ENCODE peak calls at places on chromosome 5, in seven cellular contexts. Y, H, I, D, E, F and X are unnamed samples.

GRCh38 chr5:125967576-125967975 is 455.6 kb upstream of the GRAMD2B start:
- DNase-seq in Y (no peak), H (no peak), I (no peak), D (no peak), E (no peak), F (no peak), X (no peak)

GRCh38 chr5:36740259-36740898 is 134.0 kb downstream of the SLC1A3 start:
- DNase-seq in Y (no peak), H (no peak), I (no peak), D (no peak), E (no peak), F (no peak), X (no peak)

GRCh38 chr5:171649002-171649401 is 136.6 kb upstream of the SMIM23 start:
- DNase-seq in Y (no peak), H (no peak), I (no peak), D (no peak), E (no peak), F (no peak), X (no peak)

GRCh38 chr5:112419596-112420110 is 576 bp upstream of the EPB41L4A start:
- DNase-seq in Y (peak), H (peak), I (peak), D (no peak), E (peak), F (peak), X (no peak)

GRCh38 chr5:81420039-81420667 is 26.2 kb upstream of the ACOT12 start:
- DNase-seq in Y (peak), H (no peak), I (peak), D (peak), E (no peak), F (no peak), X (no peak)

GRCh38 chr5:15538516-15538915 is 38.5 kb downstream of the FBXL7 start:
- DNase-seq in Y (no peak), H (no peak), I (no peak), D (no peak), E (no peak), F (no peak), X (no peak)

GRCh38 chr5:168477060-168477459 is 9.2 kb upstream of the RARS1 start:
- DNase-seq in Y (no peak), H (no peak), I (no peak), D (peak), E (no peak), F (no peak), X (no peak)

GRCh38 chr5:100706796-100707195 is 171.6 kb downstream of the FAM174A start:
- DNase-seq in Y (peak), H (no peak), I (peak), D (no peak), E (no peak), F (no peak), X (no peak)

GRCh38 chr5:177370488-177371119 is 12.9 kb downstream of the RGS14 start:
- DNase-seq in Y (peak), H (peak), I (peak), D (peak), E (peak), F (peak), X (no peak)
- TF ChIP-seq CTCF in Y (peak), H (no peak), I (peak), D (peak), E (no peak), F (peak), X (peak)

DNA sequence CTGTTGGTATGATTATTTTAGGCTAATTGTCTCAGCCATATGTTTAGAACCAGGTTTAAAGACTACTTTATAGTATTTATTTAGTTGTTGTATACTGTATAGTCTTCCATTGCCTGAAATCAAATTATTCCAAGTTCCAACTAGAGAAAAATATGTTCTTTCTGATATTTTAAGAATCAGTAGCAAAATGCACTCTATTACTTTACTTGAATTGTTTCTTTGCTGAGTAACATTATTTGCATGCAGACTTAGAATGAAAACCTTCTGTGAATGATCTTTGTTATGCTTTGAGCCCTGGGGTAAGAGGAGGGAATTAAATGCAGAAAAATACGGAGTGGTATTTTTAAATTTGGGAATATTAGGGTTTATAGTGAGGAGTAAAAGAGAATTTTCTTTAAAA is 47.9 kb downstream of the MEGF10 start:
- DNase-seq in Y (no peak), H (no peak), I (no peak), D (no peak), E (no peak), F (no peak), X (no peak)
- H3K4me3 ChIP-seq in Y (no peak), H (no peak), I (no peak), D (no peak), E (no peak), F (no peak), X (no peak)

GRCh38 chr5:108451269-108451668 is 69.4 kb upstream of the FBXL17 start:
- DNase-seq in Y (no peak), H (no peak), I (no peak), D (no peak), E (no peak), F (no peak), X (no peak)
- TF ChIP-seq CTCF in Y (no peak), H (no peak), I (peak), D (peak), E (no peak), F (no peak), X (peak)

GRCh38 chr5:132274050-132274869 is 16.8 kb downstream of the PDLIM4 start:
- DNase-seq in Y (no peak), H (no peak), I (no peak), D (no peak), E (no peak), F (no peak), X (no peak)

GRCh38 chr5:132270706-132271105 is 13.2 kb downstream of the PDLIM4 start:
- DNase-seq in Y (no peak), H (no peak), I (no peak), D (no peak), E (peak), F (no peak), X (no peak)

GRCh38 chr5:132271251-132272246 is 14.1 kb downstream of the PDLIM4 start:
- DNase-seq in Y (no peak), H (no peak), I (no peak), D (no peak), E (peak), F (no peak), X (no peak)

GRCh38 chr5:132273631-132274030 is 16.1 kb downstream of the PDLIM4 start:
- DNase-seq in Y (no peak), H (no peak), I (no peak), D (no peak), E (no peak), F (no peak), X (no peak)

GRCh38 chr5:132272341-132273210 is 15.1 kb downstream of the PDLIM4 start:
- DNase-seq in Y (no peak), H (peak), I (no peak), D (no peak), E (no peak), F (peak), X (no peak)
- H3K4me3 ChIP-seq in Y (no peak), H (no peak), I (no peak), D (no peak), E (no peak), F (no peak), X (no peak)

GRCh38 chr5:150358261-150359095 is 981 bp downstream of the TCOF1 start:
- DNase-seq in Y (peak), H (no peak), I (peak), D (no peak), E (no peak), F (no peak), X (no peak)

GRCh38 chr5:150361301-150361700 is 3.8 kb downstream of the TCOF1 start:
- DNase-seq in Y (no peak), H (no peak), I (no peak), D (no peak), E (no peak), F (no peak), X (peak)

GRCh38 chr5:150356575-150357284 is 767 bp upstream of the TCOF1 start:
- DNase-seq in Y (no peak), H (no peak), I (no peak), D (no peak), E (no peak), F (no peak), X (no peak)

GRCh38 chr5:150355791-150356190 is 1.7 kb upstream of the TCOF1 start:
- DNase-seq in Y (no peak), H (no peak), I (no peak), D (no peak), E (no peak), F (no peak), X (no peak)

DNA sequence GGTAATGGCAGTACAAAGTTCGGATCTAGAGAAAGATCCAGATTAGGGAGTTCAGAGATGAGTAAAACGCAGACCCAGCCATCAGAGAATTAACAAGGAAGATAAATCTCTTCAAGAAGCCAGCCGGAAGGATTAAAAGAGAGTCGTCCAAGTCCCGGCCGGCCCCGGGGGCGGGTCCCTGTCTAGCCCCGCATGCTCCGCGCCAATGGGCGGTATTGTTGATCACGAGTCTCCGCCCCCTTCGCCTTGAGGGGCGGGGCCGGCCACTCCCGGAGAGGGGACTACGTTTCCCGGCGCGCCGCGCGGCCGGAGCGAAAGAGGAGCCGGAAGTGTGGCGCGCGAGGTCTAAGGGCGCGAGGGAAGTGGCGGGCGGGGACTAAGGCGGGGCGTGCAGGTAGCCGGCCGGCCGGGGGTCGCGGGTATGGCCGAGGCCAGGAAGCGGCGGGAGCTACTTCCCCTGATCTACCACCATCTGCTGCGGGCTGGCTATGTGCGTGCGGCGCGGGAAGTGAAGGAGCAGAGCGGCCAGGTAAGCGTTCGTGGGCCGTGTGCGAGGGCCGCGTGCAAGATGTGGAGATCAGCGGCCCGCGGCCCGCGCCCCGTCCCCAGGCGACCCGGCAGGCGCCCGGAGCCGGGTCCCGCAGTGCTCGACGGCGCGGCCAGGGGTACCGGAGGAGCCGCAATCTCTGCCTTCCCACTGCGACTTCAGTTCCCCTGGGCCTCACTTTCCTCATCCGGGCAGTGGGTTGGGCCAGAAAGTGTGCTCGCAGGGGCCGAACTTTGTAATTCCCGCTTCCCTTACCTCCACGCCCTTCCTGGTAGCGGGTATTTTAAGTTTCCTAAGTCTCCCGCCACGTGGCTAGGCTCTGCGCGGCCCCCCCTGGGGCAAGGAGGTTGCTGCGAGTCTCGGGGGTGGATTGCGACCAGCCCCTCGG is at the start of gene TCOF1:
- DNase-seq in Y (peak), H (peak), I (peak), D (peak), E (peak), F (peak), X (peak)
- TF ChIP-seq CTCF in Y (no peak), H (no peak), I (no peak), D (no peak), E (no peak), F (no peak), X (no peak)